ENCODE peak calls at places on chromosomes 12 and 14, in eight cellular contexts. O, Q, W, F, R, L, N and B are unnamed samples.

GRCh38 chr12:64568313-64568712 is 42.0 kb upstream of the RASSF3 start:
- DNase-seq in R (no peak), F (no peak), N (no peak), O (no peak), W (no peak), L (no peak), Q (no peak), B (no peak)

GRCh38 chr14:35879654-35880249 is 53.6 kb downstream of the BRMS1L start:
- DNase-seq in O (no peak), L (no peak), W (no peak), R (no peak), Q (no peak), F (peak; percentile 3), N (peak; percentile 24), B (peak; percentile 19)

GRCh38 chr14:50215416-50215815 is 16.0 kb downstream of the SOS2 start:
- DNase-seq in N (no peak), O (no peak), W (no peak), Q (no peak), F (no peak), R (no peak), L (no peak), B (no peak)

GRCh38 chr14:89293349-89293916 is 123.6 kb downstream of the FOXN3 start:
- DNase-seq in W (no peak), Q (no peak), O (no peak), N (no peak), L (no peak), R (no peak), F (no peak), B (no peak)

GRCh38 chr12:55687746-55688145 is 20.0 kb downstream of the ITGA7 start:
- DNase-seq in R (no peak), N (no peak), W (no peak), Q (no peak), O (peak; percentile 82), L (no peak), F (no peak), B (no peak)

GRCh38 chr14:101025656-101026055 is 122.1 kb upstream of the RTL1 start:
- DNase-seq in Q (peak; percentile 8), F (no peak), L (no peak), N (no peak), W (no peak), R (no peak), O (peak; percentile 73), B (no peak)

GRCh38 chr12:113407931-113408585 is 4.4 kb upstream of the SDS start:
- DNase-seq in N (no peak), Q (no peak), W (no peak), F (no peak), L (no peak), O (no peak), R (no peak), B (no peak)

GRCh38 chr12:109625131-109625559 is 51.6 kb downstream of the MVK start:
- DNase-seq in N (no peak), W (no peak), R (no peak), O (no peak), F (no peak), L (no peak), Q (no peak), B (no peak)

GRCh38 chr12:44640831-44641230 is 235.3 kb downstream of the NELL2 start:
- DNase-seq in L (no peak), F (no peak), Q (no peak), W (no peak), N (no peak), O (no peak), R (no peak), B (no peak)

GRCh38 chr14:71372411-71372838 is 465.2 kb downstream of the PCNX1 start:
- DNase-seq in L (no peak), O (no peak), Q (no peak), N (no peak), W (no peak), F (no peak), R (no peak), B (no peak)

GRCh38 chr12:45268672-45269406 is 52.9 kb downstream of the ANO6 start:
- DNase-seq in W (no peak), R (peak; percentile 29), O (peak; percentile 89), L (peak; percentile 67), N (peak; percentile 12), Q (no peak), F (peak; percentile 89), B (no peak)

GRCh38 chr14:55125403-55125802 is 3.6 kb upstream of the LGALS3 start:
- DNase-seq in N (no peak), R (no peak), W (no peak), O (no peak), L (no peak), F (no peak), Q (peak; percentile 49), B (no peak)

GRCh38 chr12:130711751-130712150 is 4.3 kb downstream of the RIMBP2 start:
- DNase-seq in L (no peak), R (no peak), N (no peak), W (no peak), Q (no peak), F (no peak), O (no peak), B (no peak)

GRCh38 chr14:91363776-91364523 is 53.7 kb downstream of the CCDC88C start:
- DNase-seq in L (no peak), O (no peak), R (no peak), N (peak; percentile 84), Q (no peak), F (no peak), W (no peak), B (no peak)

GRCh38 chr14:81400852-81401251 is 728 bp upstream of the STON2 start:
- DNase-seq in R (peak; percentile 25), N (no peak), L (peak; percentile 91), Q (no peak), O (peak; percentile 96), F (no peak), W (no peak), B (no peak)

GRCh38 chr12:53060721-53061276 is 10.9 kb downstream of the TNS2 start:
- DNase-seq in W (no peak), F (no peak), R (no peak), N (no peak), Q (no peak), O (peak; percentile 87), L (no peak), B (no peak)

GRCh38 chr12:29350080-29350479 is 30.9 kb downstream of the ERGIC2 start:
- DNase-seq in O (no peak), N (no peak), L (no peak), W (no peak), F (peak; percentile 13), Q (no peak), R (no peak), B (no peak)

GRCh38 chr12:2963154-2963759 is 4.1 kb downstream of the TEAD4 start:
- DNase-seq in O (no peak), F (no peak), N (no peak), Q (no peak), L (no peak), R (no peak), W (no peak), B (no peak)

GRCh38 chr14:82779301-82779700 is 1245.6 kb upstream of the SEL1L start:
- DNase-seq in F (no peak), W (no peak), N (no peak), O (no peak), L (no peak), Q (no peak), R (no peak), B (no peak)

GRCh38 chr12:119412811-119413794 is 78.6 kb downstream of the CCDC60 start:
- DNase-seq in R (no peak), N (peak; percentile 55), W (no peak), Q (peak; percentile 56), L (peak; percentile 65), O (peak; percentile 90), F (peak; percentile 80), B (no peak)

GRCh38 chr14:99522457-99522891 is 41.3 kb downstream of the CCNK start:
- DNase-seq in Q (no peak), W (no peak), L (no peak), F (no peak), R (peak; percentile 22), O (no peak), N (no peak), B (no peak)

GRCh38 chr14:53793790-53794560 is 162.7 kb downstream of the BMP4 start:
- DNase-seq in W (no peak), Q (no peak), O (no peak), L (no peak), F (no peak), R (no peak), N (no peak), B (no peak)

GRCh38 chr12:120079352-120080042 is 37.1 kb downstream of the RAB35 start:
- DNase-seq in N (no peak), W (no peak), O (peak; percentile 80), Q (no peak), R (no peak), L (no peak), F (no peak), B (no peak)